ENCODE peak calls at places on chromosomes 13 and 19, in ten cellular contexts. P is EH; I is SW480; Y is body of pancreas; M is activated CD8-positive, alpha-beta memory T cell treated with anti-CD3 and anti-CD28 coated beads for 4 hours; S is amygdala; V is gastrocnemius medialis; U is C1 segment of cervical spinal cord; X is MCF 10A; N is anterior cingulate cortex. R is an unnamed sample.

GRCh38 chr19:4516199-4516938 is 1.9 kb downstream of the PLIN4 start:
- DNase-seq in S (no peak), I (no peak), Y (no peak), N (no peak), P (no peak), X (no peak), V (peak), U (no peak), M (no peak), R (no peak)

GRCh38 chr19:16095071-16095571 is 16.6 kb upstream of the RAB8A start:
- DNase-seq in Y (no peak), U (no peak), N (no peak), P (no peak), X (no peak), V (no peak), S (no peak), I (no peak), M (no peak), R (no peak)

GRCh38 chr13:26601669-26602068 is 44.2 kb downstream of the WASF3 start:
- DNase-seq in V (no peak), X (peak), N (no peak), M (no peak), Y (no peak), P (peak), I (peak), U (no peak), S (no peak), R (peak)

GRCh38 chr13:94656766-94657165 is 55.1 kb downstream of the GPR180 start:
- DNase-seq in Y (no peak), M (no peak), V (no peak), S (no peak), N (no peak), P (peak), U (no peak), I (peak), X (peak), R (peak)

GRCh38 chr13:98965325-98965724 is 12.5 kb downstream of the DOCK9 start:
- DNase-seq in M (no peak), I (no peak), S (no peak), X (no peak), U (no peak), N (no peak), P (no peak), V (no peak), Y (no peak), R (no peak)

GRCh38 chr19:42528354-42529247 is at the start of gene CEACAM1:
- DNase-seq in S (no peak), P (peak), I (peak), V (no peak), M (no peak), N (no peak), X (peak), Y (peak), U (no peak), R (peak)

GRCh38 chr19:3065675-3066357 is 3.5 kb upstream of the TLE5 start:
- DNase-seq in M (no peak), I (no peak), U (no peak), V (no peak), P (no peak), S (no peak), X (no peak), Y (peak), N (no peak), R (no peak)

GRCh38 chr19:10871711-10872550 is 578 bp downstream of the CARM1 start:
- DNase-seq in X (peak), N (no peak), S (no peak), P (no peak), M (no peak), I (no peak), Y (peak), V (peak), U (no peak), R (peak)

GRCh38 chr19:16296713-16297112 is 27.9 kb upstream of the KLF2 start:
- DNase-seq in X (peak), V (no peak), P (no peak), U (no peak), Y (no peak), N (no peak), I (peak), S (no peak), M (no peak), R (no peak)

GRCh38 chr13:48978942-48979601 is 3.4 kb downstream of the FNDC3A start:
- DNase-seq in N (no peak), U (no peak), M (no peak), X (peak), Y (no peak), V (no peak), I (no peak), S (no peak), P (peak), R (peak)

GRCh38 chr13:91017669-91018053 is 329.8 kb upstream of the MIR17HG start:
- DNase-seq in I (peak), N (no peak), S (no peak), X (peak), P (no peak), U (no peak), M (no peak), V (no peak), Y (peak), R (no peak)

GRCh38 chr19:1936916-1937610 is 3.9 kb upstream of the CSNK1G2 start:
- DNase-seq in P (no peak), X (no peak), M (no peak), Y (no peak), N (no peak), S (no peak), V (no peak), U (no peak), I (no peak), R (no peak)

GRCh38 chr13:27334774-27335490 is 64.3 kb downstream of the RASL11A start:
- DNase-seq in I (no peak), U (no peak), S (no peak), N (no peak), X (no peak), M (no peak), V (no peak), P (no peak), Y (no peak), R (no peak)

GRCh38 chr19:39987167-39987566 is 9.7 kb upstream of the ZNF546 start:
- DNase-seq in U (no peak), X (no peak), S (no peak), N (no peak), Y (no peak), I (no peak), P (no peak), M (no peak), V (no peak), R (no peak)

GRCh38 chr13:42114278-42114677 is 65.8 kb downstream of the DGKH start:
- DNase-seq in P (no peak), N (no peak), X (no peak), U (no peak), V (no peak), S (no peak), M (no peak), Y (no peak), I (no peak), R (no peak)

GRCh38 chr19:2797280-2797679 is 12.0 kb downstream of the THOP1 start:
- DNase-seq in V (no peak), I (no peak), U (no peak), N (no peak), M (no peak), P (no peak), S (no peak), X (no peak), Y (no peak), R (no peak)

GRCh38 chr19:9793051-9793591 is 24.6 kb upstream of the ZNF846 start:
- DNase-seq in S (no peak), U (peak), V (no peak), I (no peak), P (peak), N (no peak), Y (peak), X (no peak), M (peak), R (peak)

GRCh38 chr19:50383852-50384684 is at the start of gene POLD1:
- DNase-seq in U (peak), V (peak), S (peak), I (peak), X (peak), N (peak), P (peak), M (peak), Y (peak), R (peak)

GRCh38 chr19:29690842-29691241 is 24.2 kb downstream of the C19orf12 start:
- DNase-seq in S (no peak), M (peak), U (no peak), X (peak), I (peak), P (peak), V (no peak), N (no peak), Y (no peak), R (peak)

GRCh38 chr13:112762690-112763080 is 72.8 kb downstream of the ATP11A start:
- DNase-seq in S (no peak), V (no peak), U (no peak), X (no peak), Y (no peak), P (no peak), N (no peak), I (no peak), M (no peak), R (no peak)

GRCh38 chr13:113083402-113084061 is 22.1 kb upstream of the F7 start:
- DNase-seq in M (no peak), Y (no peak), P (no peak), V (peak), I (no peak), X (peak), S (peak), N (peak), U (peak), R (no peak)

GRCh38 chr13:110236831-110237261 is 70.1 kb downstream of the COL4A1 start:
- DNase-seq in N (no peak), U (no peak), I (no peak), P (no peak), V (no peak), M (no peak), S (no peak), Y (no peak), X (no peak), R (no peak)

GRCh38 chr19:47618771-47619170 is 9.8 kb downstream of the BICRA start:
- DNase-seq in I (no peak), U (peak), X (no peak), S (no peak), P (peak), V (peak), Y (peak), M (no peak), N (no peak), R (no peak)

GRCh38 chr19:48190288-48191284 is 20.1 kb downstream of the ZSWIM9 start:
- DNase-seq in S (peak), X (peak), Y (peak), M (peak), I (peak), V (no peak), U (no peak), N (peak), P (peak), R (peak)

GRCh38 chr19:50506700-50507099 is 4.3 kb downstream of the JOSD2 start:
- DNase-seq in U (no peak), P (no peak), X (no peak), N (no peak), M (no peak), S (no peak), V (no peak), Y (no peak), I (no peak), R (no peak)

GRCh38 chr13:29427937-29428309 is 167.6 kb downstream of the SLC7A1 start:
- DNase-seq in P (no peak), U (no peak), I (no peak), V (no peak), X (no peak), Y (no peak), N (no peak), M (no peak), S (no peak), R (no peak)

GRCh38 chr19:41859618-41860418 is at the start of gene RPS19:
- DNase-seq in Y (peak), U (peak), S (peak), X (peak), N (peak), I (peak), P (peak), M (peak), V (peak), R (peak)

GRCh38 chr13:48346583-48346982 is 43.0 kb downstream of the RB1 start:
- DNase-seq in U (no peak), I (no peak), N (no peak), X (no peak), P (no peak), V (no peak), S (no peak), Y (no peak), M (no peak), R (no peak)

GRCh38 chr19:58305932-58306323 is 751 bp downstream of the ERVK3-1 start:
- DNase-seq in V (no peak), I (peak), P (no peak), M (no peak), S (no peak), N (no peak), X (no peak), Y (no peak), U (no peak), R (peak)

GRCh38 chr19:18870531-18871172 is 25.3 kb downstream of the CERS1 start:
- DNase-seq in N (no peak), S (no peak), I (no peak), X (no peak), Y (no peak), V (no peak), P (no peak), M (no peak), U (no peak), R (no peak)

GRCh38 chr13:97308735-97309429 is 86.7 kb downstream of the MBNL2 start:
- DNase-seq in I (no peak), V (no peak), N (no peak), Y (no peak), P (peak), U (no peak), X (no peak), M (no peak), S (no peak), R (peak)

GRCh38 chr19:43768273-43769050 is 12.3 kb downstream of the KCNN4 start:
- DNase-seq in N (no peak), V (no peak), U (no peak), Y (peak), P (no peak), I (no peak), M (no peak), X (no peak), S (no peak), R (no peak)

GRCh38 chr13:37313383-37313782 is 207.9 kb upstream of the CSNK1A1L start:
- DNase-seq in Y (no peak), N (no peak), S (no peak), U (no peak), I (no peak), X (peak), P (peak), V (no peak), M (no peak), R (peak)

GRCh38 chr13:113009743-113010509 is 40.9 kb downstream of the MCF2L start:
- DNase-seq in V (no peak), X (peak), U (no peak), M (no peak), P (peak), I (no peak), N (no peak), Y (no peak), S (no peak), R (no peak)

GRCh38 chr19:57570707-57571106 is 8.0 kb downstream of the ZNF416 start:
- DNase-seq in X (no peak), S (no peak), Y (no peak), V (no peak), N (no peak), I (no peak), U (no peak), M (no peak), P (no peak), R (no peak)

GRCh38 chr13:34412817-34413365 is 529.2 kb upstream of the NBEA start:
- DNase-seq in S (no peak), M (no peak), I (no peak), X (peak), V (no peak), Y (no peak), N (no peak), P (peak), U (no peak), R (peak)

GRCh38 chr13:111594606-111595005 is 274.2 kb downstream of the TEX29 start:
- DNase-seq in Y (no peak), V (no peak), I (no peak), P (no peak), M (no peak), U (no peak), S (no peak), X (no peak), N (no peak), R (no peak)

GRCh38 chr19:1929051-1929742 is 11.8 kb upstream of the CSNK1G2 start:
- DNase-seq in M (peak), U (peak), X (peak), V (peak), S (no peak), Y (peak), I (peak), N (peak), P (peak), R (peak)

R was measured in EL.